ENCODE peak calls at places on chromosomes 1 and 21, in nine cellular contexts. J, G, V, C, B, E, H, L and Y are unnamed samples.

GRCh38 chr1:2834146-2834475 is 32.6 kb upstream of the TTC34 start:
- DNase-seq in H (no peak), E (no peak), C (no peak), V (no peak), G (no peak), L (no peak), B (no peak), J (no peak), Y (no peak)

GRCh38 chr1:228364706-228365213 is 41.9 kb downstream of the TRIM11 start:
- DNase-seq in L (no peak), E (peak; percentile 29), C (no peak), B (no peak), H (peak; percentile 47), V (no peak), J (no peak), G (peak; percentile 5), Y (peak; percentile 17)

GRCh38 chr1:42223036-42223435 is 58.5 kb upstream of the GUCA2A start:
- DNase-seq in L (no peak), G (no peak), B (no peak), V (no peak), J (no peak), H (no peak), C (no peak), E (no peak), Y (no peak)

GRCh38 chr1:21344750-21345443 is 54.6 kb upstream of the ECE1 start:
- DNase-seq in G (no peak), E (no peak), H (no peak), C (no peak), B (no peak), L (no peak), V (no peak), J (no peak), Y (no peak)

GRCh38 chr21:36847189-36847588 is 119.3 kb downstream of the HLCS start:
- DNase-seq in H (no peak), L (peak; percentile 55), G (no peak), B (no peak), C (no peak), E (no peak), V (peak; percentile 76), J (peak; percentile 38), Y (no peak)

GRCh38 chr1:40224040-40224439 is 23.7 kb upstream of the TMCO2 start:
- DNase-seq in J (no peak), C (no peak), G (no peak), E (no peak), B (peak; percentile 20), L (no peak), V (no peak), H (no peak), Y (no peak)

GRCh38 chr1:205430631-205431305 is 8.9 kb upstream of the LEMD1 start:
- DNase-seq in H (peak; percentile 81), B (peak; percentile 26), L (peak; percentile 69), J (no peak), G (no peak), V (peak; percentile 28), E (peak; percentile 41), C (peak; percentile 26), Y (no peak)

GRCh38 chr1:48817505-48818114 is 40.9 kb upstream of the BEND5 start:
- DNase-seq in J (peak; percentile 20), G (peak; percentile 71), B (peak; percentile 30), L (peak; percentile 82), H (no peak), E (peak; percentile 61), V (peak; percentile 33), C (peak; percentile 32), Y (no peak)

GRCh38 chr1:942411-942821 is 16.6 kb downstream of the NOC2L start:
- DNase-seq in H (no peak), J (no peak), E (no peak), L (peak; percentile 61), V (no peak), B (no peak), G (peak; percentile 55), C (no peak), Y (no peak)

GRCh38 chr1:159923203-159924024 is 1.9 kb downstream of the TAGLN2 start:
- DNase-seq in L (peak; percentile 87), E (peak; percentile 93), H (peak; percentile 94), C (peak; percentile 78), G (peak; percentile 58), J (no peak), B (peak; percentile 83), V (peak; percentile 95), Y (no peak)